ENCODE peak calls at places on chromosomes 11 and 22, in five cellular contexts. One of them, this sample, is unnamed.

GRCh38 chr11:44593194-44593593 is 27.7 kb downstream of the CD82 start:
- DNase-seq in H9: no peak
- DNase-seq in lung: no peak
- DNase-seq in GM12865: no peak
- DNase-seq in HFFc6: no peak
- DNase-seq in this sample: no peak

GRCh38 chr22:45084400-45084920 is 74.7 kb upstream of the PHF21B start:
- DNase-seq in GM12865: no peak
- DNase-seq in HFFc6: no peak
- DNase-seq in lung: no peak
- DNase-seq in H9: no peak
- DNase-seq in this sample: no peak

GRCh38 chr11:11157201-11157600 is 195.8 kb downstream of the CSNK2A3 start:
- DNase-seq in GM12865: peak; percentile 56
- DNase-seq in HFFc6: peak; percentile 21
- DNase-seq in lung: no peak
- DNase-seq in H9: peak; percentile 69
- DNase-seq in this sample: peak; percentile 64

GRCh38 chr11:122984186-122985011 is 2.8 kb upstream of the BSX start:
- DNase-seq in HFFc6: no peak
- DNase-seq in H9: peak; percentile 71
- DNase-seq in lung: no peak
- DNase-seq in GM12865: peak; percentile 3
- DNase-seq in this sample: peak; percentile 32

GRCh38 chr11:127531167-127531566 is 530.6 kb upstream of the KIRREL3 start:
- DNase-seq in H9: no peak
- DNase-seq in GM12865: no peak
- DNase-seq in lung: no peak
- DNase-seq in HFFc6: no peak
- DNase-seq in this sample: no peak

GRCh38 chr22:26169312-26170111 is at the start of gene SEZ6L:
- DNase-seq in GM12865: peak; percentile 9
- DNase-seq in HFFc6: no peak
- DNase-seq in H9: peak; percentile 29
- DNase-seq in lung: no peak
- DNase-seq in this sample: no peak

GRCh38 chr11:41789376-41789775 is 329.9 kb upstream of the LRRC4C start:
- DNase-seq in lung: no peak
- DNase-seq in GM12865: no peak
- DNase-seq in H9: no peak
- DNase-seq in HFFc6: no peak
- DNase-seq in this sample: no peak

GRCh38 chr11:114928260-114928870 is 250.0 kb downstream of the NXPE2 start:
- DNase-seq in H9: no peak
- DNase-seq in lung: no peak
- DNase-seq in GM12865: no peak
- DNase-seq in HFFc6: no peak
- DNase-seq in this sample: no peak

GRCh38 chr11:15525582-15525981 is 410.9 kb downstream of the INSC start:
- DNase-seq in HFFc6: no peak
- DNase-seq in H9: no peak
- DNase-seq in lung: no peak
- DNase-seq in GM12865: no peak
- DNase-seq in this sample: no peak

GRCh38 chr11:117020873-117021564 is 77.2 kb downstream of the SIK3 start:
- DNase-seq in H9: no peak
- DNase-seq in GM12865: peak; percentile 57
- DNase-seq in HFFc6: no peak
- DNase-seq in lung: no peak
- DNase-seq in this sample: peak; percentile 37

GRCh38 chr22:33362702-33363101 is 304.5 kb upstream of the SYN3 start:
- DNase-seq in GM12865: no peak
- DNase-seq in HFFc6: no peak
- DNase-seq in lung: no peak
- DNase-seq in H9: no peak
- DNase-seq in this sample: no peak

GRCh38 chr22:18077087-18077638 is 627 bp upstream of the PEX26 start:
- DNase-seq in GM12865: no peak
- DNase-seq in lung: no peak
- DNase-seq in HFFc6: no peak
- DNase-seq in H9: no peak
- DNase-seq in this sample: no peak

GRCh38 chr22:18077639-18078328 is at the start of gene PEX26:
- DNase-seq in lung: peak; percentile 96
- DNase-seq in GM12865: peak; percentile 99
- DNase-seq in HFFc6: peak; percentile 93
- DNase-seq in H9: peak; percentile 95
- DNase-seq in this sample: peak; percentile 97

GRCh38 chr22:18076060-18076497 is 1.7 kb upstream of the PEX26 start:
- DNase-seq in HFFc6: peak; percentile 90
- DNase-seq in lung: peak; percentile 59
- DNase-seq in GM12865: peak; percentile 87
- DNase-seq in H9: peak; percentile 59
- DNase-seq in this sample: peak; percentile 37

GRCh38 chr22:18079706-18080230 is 2.0 kb downstream of the PEX26 start:
- DNase-seq in HFFc6: no peak
- DNase-seq in lung: no peak
- DNase-seq in H9: no peak
- DNase-seq in GM12865: no peak
- DNase-seq in this sample: no peak

GRCh38 chr22:18078329-18079041 is 695 bp downstream of the PEX26 start:
- DNase-seq in lung: no peak
- DNase-seq in H9: peak; percentile 38
- DNase-seq in HFFc6: peak; percentile 31
- DNase-seq in GM12865: peak; percentile 84
- DNase-seq in this sample: peak; percentile 65
- TF ChIP-seq CTCF in lung: no peak
- TF ChIP-seq CTCF in H9: peak; percentile 33
- TF ChIP-seq CTCF in HFFc6: peak; percentile 59
- TF ChIP-seq CTCF in GM12865: no peak
- TF ChIP-seq CTCF in this sample: no peak

DNA sequence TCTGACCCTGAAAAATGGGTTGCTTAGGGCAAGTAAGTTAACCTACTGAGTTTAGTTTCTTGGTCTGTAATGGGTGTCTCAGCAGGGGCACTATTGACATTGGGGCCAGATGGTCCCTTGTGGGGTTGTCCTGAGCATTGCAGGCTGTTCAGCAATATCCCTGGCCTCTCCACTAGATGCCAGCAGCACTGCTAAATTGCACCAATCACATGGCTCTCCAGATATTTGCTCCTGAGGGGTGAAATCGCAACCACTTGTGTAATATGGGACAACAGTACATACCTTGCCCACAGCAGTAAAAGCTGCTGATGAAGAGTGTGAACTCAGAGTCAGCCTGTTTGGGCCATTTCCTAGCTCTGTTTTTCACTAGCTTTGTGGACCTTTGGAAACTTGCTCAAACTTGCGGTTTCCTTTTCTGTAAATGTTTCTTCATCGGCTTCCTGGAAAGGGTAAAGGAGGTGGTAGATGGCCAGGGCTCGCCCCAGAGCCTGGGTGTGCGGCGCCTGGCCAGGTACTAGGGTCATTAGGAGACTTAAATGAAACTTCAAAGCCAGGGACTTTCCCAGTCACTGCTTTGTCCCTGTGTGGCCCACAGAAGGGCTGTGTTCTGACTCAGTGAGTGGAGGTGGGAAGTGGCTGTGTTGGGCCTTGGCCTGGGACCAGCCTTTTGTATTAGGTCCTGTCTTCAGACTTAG is 13.0 kb downstream of the NCF4 start:
- DNase-seq in lung: peak; percentile 62
- DNase-seq in HFFc6: peak; percentile 57
- DNase-seq in GM12865: peak; percentile 88
- DNase-seq in H9: peak; percentile 50
- DNase-seq in this sample: peak; percentile 63
- TF ChIP-seq CTCF in lung: peak; percentile 48
- TF ChIP-seq CTCF in HFFc6: peak; percentile 71
- TF ChIP-seq CTCF in GM12865: peak; percentile 44
- TF ChIP-seq CTCF in H9: peak; percentile 61
- TF ChIP-seq CTCF in this sample: no peak

DNA sequence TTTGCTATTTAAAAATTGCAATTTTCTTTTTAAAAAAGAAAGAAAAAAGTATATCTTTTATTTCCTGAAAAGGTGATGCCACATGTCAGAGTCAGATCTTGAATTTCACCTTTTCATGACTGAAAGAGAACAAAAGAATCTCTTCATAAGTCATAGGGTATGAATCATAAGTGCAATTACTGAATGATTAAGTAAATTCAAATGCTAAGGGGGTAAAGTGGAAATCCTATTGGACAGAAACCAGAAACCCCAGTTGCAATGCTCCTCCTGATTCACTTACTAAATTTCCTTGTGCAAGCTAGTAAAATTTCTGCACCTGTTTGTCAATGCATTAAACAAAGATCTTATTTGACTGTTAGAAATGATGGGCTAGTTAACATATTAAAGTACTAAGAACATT is 8.2 kb upstream of the PRRG4 start:
- DNase-seq in H9: no peak
- DNase-seq in lung: no peak
- DNase-seq in HFFc6: no peak
- DNase-seq in GM12865: no peak
- DNase-seq in this sample: no peak
- TF ChIP-seq CTCF in H9: no peak
- TF ChIP-seq CTCF in lung: no peak
- TF ChIP-seq CTCF in HFFc6: no peak
- TF ChIP-seq CTCF in GM12865: no peak
- TF ChIP-seq CTCF in this sample: no peak

DNA sequence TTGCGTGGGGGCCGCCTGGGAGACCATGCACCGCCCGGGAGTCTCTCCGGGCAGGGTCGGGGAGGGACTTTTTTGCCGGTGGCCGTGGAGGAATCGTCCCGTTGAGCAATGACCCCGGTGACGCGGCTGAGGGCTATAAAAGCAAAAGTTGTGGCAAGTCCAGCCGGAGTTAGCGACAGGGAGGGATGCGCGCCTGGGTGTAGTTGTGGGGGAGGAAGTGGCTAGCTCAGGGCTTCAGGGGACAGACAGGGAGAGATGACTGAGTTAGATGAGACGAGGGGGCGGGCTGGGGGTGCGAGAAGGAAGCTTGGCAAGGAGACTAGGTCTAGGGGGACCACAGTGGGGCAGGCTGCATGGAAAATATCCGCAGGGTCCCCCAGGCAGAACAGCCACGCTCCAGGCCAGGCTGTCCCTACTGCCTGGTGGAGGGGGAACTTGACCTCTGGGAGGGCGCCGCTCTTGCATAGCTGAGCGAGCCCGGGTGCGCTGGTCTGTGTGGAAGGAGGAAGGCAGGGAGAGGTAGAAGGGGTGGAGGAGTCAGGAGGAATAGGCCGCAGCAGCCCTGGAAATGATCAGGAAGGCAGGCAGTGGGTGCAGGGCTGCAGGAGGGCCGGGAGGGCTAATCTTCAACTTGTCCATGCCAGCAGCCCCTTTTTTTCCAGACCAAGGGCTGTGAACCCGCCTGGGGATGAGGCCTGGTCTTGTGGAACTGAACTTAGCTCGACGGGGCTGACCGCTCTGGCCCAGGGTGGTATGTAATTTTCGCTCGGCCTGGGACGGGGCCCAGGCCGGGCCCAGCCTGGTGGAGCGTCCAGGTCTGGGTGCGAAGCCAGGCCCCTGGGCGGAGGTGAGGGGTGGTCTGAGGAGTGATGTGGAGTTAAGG is at the start of gene NEAT1:
- DNase-seq in lung: peak; percentile 98
- DNase-seq in H9: peak; percentile 85
- DNase-seq in GM12865: peak; percentile 99
- DNase-seq in HFFc6: peak; percentile 98
- DNase-seq in this sample: peak; percentile 94
- TF ChIP-seq CTCF in lung: no peak
- TF ChIP-seq CTCF in H9: no peak
- TF ChIP-seq CTCF in GM12865: no peak
- TF ChIP-seq CTCF in HFFc6: no peak
- TF ChIP-seq CTCF in this sample: no peak

DNA sequence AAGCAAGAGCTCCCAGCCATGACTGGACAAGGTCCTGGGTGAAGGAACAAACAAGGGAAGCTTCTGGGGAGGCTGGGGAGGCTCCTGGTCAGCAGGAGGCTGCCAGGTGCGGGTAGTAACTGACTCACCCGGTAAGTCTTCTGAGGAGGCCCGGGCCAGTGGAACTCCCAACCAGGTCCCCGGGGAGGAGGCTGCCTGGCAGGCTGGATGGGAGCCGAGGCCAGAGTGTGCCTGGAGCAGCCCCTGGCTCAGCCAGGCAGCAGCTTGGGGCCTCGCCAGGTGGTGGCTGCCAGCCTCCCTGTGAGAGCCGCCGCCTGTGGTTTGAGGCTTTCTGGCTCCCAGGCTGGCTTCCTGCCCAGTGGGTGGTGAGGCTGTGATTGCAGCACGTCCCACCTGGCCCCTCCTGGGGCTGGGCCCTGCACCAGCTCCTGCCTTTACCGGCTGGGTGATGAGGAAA is 46.2 kb downstream of the IGF2 start:
- DNase-seq in lung: peak; percentile 82
- DNase-seq in H9: peak; percentile 31
- DNase-seq in HFFc6: no peak
- DNase-seq in GM12865: no peak
- DNase-seq in this sample: peak; percentile 70
- TF ChIP-seq CTCF in lung: no peak
- TF ChIP-seq CTCF in H9: no peak
- TF ChIP-seq CTCF in HFFc6: no peak
- TF ChIP-seq CTCF in GM12865: no peak
- TF ChIP-seq CTCF in this sample: no peak

This sample was measured in activated CD8-positive, alpha-beta T cell treated with anti-CD3 and anti-CD28 coated beads for 36 hours.